ENCODE peak calls at places on chromosomes 11 and 22, in nine cellular contexts. X is sigmoid colon, H is transverse colon, Y is stomach, G is H1, I is esophagus muscularis mucosa, O is GM12878, U is upper lobe of left lung, V is K562. Q is an unnamed sample.

GRCh38 chr11:59106363-59107336 is at the start of gene FAM111B:
- DNase-seq in X (peak), H (peak), Y (peak), G (no peak), I (no peak), O (peak), U (peak), V (peak), Q (peak)

GRCh38 chr11:95134491-95134890 is 44.8 kb downstream of the ENDOD1 start:
- DNase-seq in X (no peak), H (no peak), Y (no peak), G (no peak), I (no peak), O (no peak), U (peak), V (no peak), Q (no peak)

GRCh38 chr11:68798221-68798813 is 43.4 kb downstream of the CPT1A start:
- DNase-seq in X (no peak), H (peak), Y (no peak), G (peak), I (no peak), O (no peak), U (no peak), V (peak), Q (no peak)

GRCh38 chr22:17243524-17243923 is 24.3 kb upstream of the ADA2 start:
- DNase-seq in X (no peak), H (peak), Y (no peak), G (no peak), I (no peak), O (peak), U (no peak), V (no peak), Q (no peak)

GRCh38 chr11:15837901-15838489 is 518.4 kb downstream of the SOX6 start:
- DNase-seq in X (no peak), H (no peak), Y (no peak), G (no peak), I (peak), O (no peak), U (no peak), V (no peak), Q (no peak)

GRCh38 chr22:29784451-29785361 is 17.5 kb downstream of the UQCR10 start:
- DNase-seq in X (no peak), H (no peak), Y (peak), G (no peak), I (no peak), O (no peak), U (no peak), V (no peak), Q (no peak)

GRCh38 chr22:37428649-37429586 is 1.6 kb upstream of the ELFN2 start:
- DNase-seq in X (no peak), H (peak), Y (peak), G (peak), I (no peak), O (no peak), U (no peak), V (peak), Q (no peak)

GRCh38 chr11:46504817-46505613 is 88.8 kb downstream of the AMBRA1 start:
- DNase-seq in X (no peak), H (no peak), Y (no peak), G (no peak), I (no peak), O (no peak), U (no peak), V (no peak), Q (no peak)

GRCh38 chr11:69470793-69471192 is 10.7 kb upstream of the LINC01488 start:
- DNase-seq in X (no peak), H (no peak), Y (no peak), G (no peak), I (no peak), O (no peak), U (peak), V (no peak), Q (no peak)

GRCh38 chr11:122334546-122335375 is 218.7 kb upstream of the BLID start:
- DNase-seq in X (no peak), H (no peak), Y (no peak), G (no peak), I (no peak), O (no peak), U (no peak), V (no peak), Q (no peak)

GRCh38 chr11:79264284-79264683 is 176.5 kb downstream of the TENM4 start:
- DNase-seq in X (no peak), H (no peak), Y (no peak), G (no peak), I (no peak), O (no peak), U (no peak), V (no peak), Q (no peak)

GRCh38 chr11:120525285-120526085 is 13.9 kb downstream of the GRIK4 start:
- DNase-seq in X (peak), H (peak), Y (no peak), G (no peak), I (no peak), O (no peak), U (no peak), V (no peak), Q (no peak)

GRCh38 chr22:45033136-45033535 is 23.3 kb upstream of the PHF21B start:
- DNase-seq in X (no peak), H (no peak), Y (no peak), G (no peak), I (no peak), O (no peak), U (no peak), V (no peak), Q (no peak)

GRCh38 chr11:2890466-2891241 is 5.1 kb upstream of the CDKN1C start:
- DNase-seq in X (peak), H (peak), Y (peak), G (no peak), I (no peak), O (no peak), U (peak), V (peak), Q (no peak)

GRCh38 chr22:45576273-45576625 is 73.6 kb downstream of the FBLN1 start:
- DNase-seq in X (no peak), H (no peak), Y (no peak), G (no peak), I (no peak), O (no peak), U (no peak), V (no peak), Q (no peak)

GRCh38 chr11:117421041-117421440 is 93.4 kb downstream of the CEP164 start:
- DNase-seq in X (peak), H (no peak), Y (peak), G (no peak), I (no peak), O (no peak), U (no peak), V (no peak), Q (no peak)

GRCh38 chr11:16030664-16031063 is 325.7 kb downstream of the SOX6 start:
- DNase-seq in X (no peak), H (no peak), Y (no peak), G (no peak), I (no peak), O (no peak), U (no peak), V (no peak), Q (no peak)

GRCh38 chr11:26042113-26042512 is 289.8 kb upstream of the ANO3 start:
- DNase-seq in X (no peak), H (no peak), Y (no peak), G (no peak), I (no peak), O (no peak), U (peak), V (no peak), Q (no peak)

GRCh38 chr22:40176921-40177737 is 596 bp upstream of the TNRC6B start:
- DNase-seq in X (no peak), H (peak), Y (peak), G (peak), I (no peak), O (peak), U (no peak), V (peak), Q (no peak)

GRCh38 chr11:72395993-72396392 is 38.3 kb downstream of the CLPB start:
- DNase-seq in X (no peak), H (no peak), Y (no peak), G (no peak), I (no peak), O (no peak), U (no peak), V (no peak), Q (no peak)

GRCh38 chr11:69160296-69161116 is 4.8 kb downstream of the SMIM38 start:
- DNase-seq in X (no peak), H (no peak), Y (no peak), G (no peak), I (no peak), O (no peak), U (no peak), V (peak), Q (no peak)

GRCh38 chr11:124943242-124943641 is 7.4 kb upstream of the HEPACAM start:
- DNase-seq in X (no peak), H (no peak), Y (no peak), G (no peak), I (no peak), O (no peak), U (no peak), V (no peak), Q (no peak)

GRCh38 chr11:119529936-119530335 is 107.0 kb upstream of the THY1 start:
- DNase-seq in X (no peak), H (no peak), Y (no peak), G (no peak), I (no peak), O (no peak), U (no peak), V (no peak), Q (peak)

GRCh38 chr22:44309137-44309536 is 3.6 kb downstream of the SHISAL1 start:
- DNase-seq in X (peak), H (peak), Y (no peak), G (no peak), I (no peak), O (no peak), U (no peak), V (no peak), Q (peak)

GRCh38 chr11:48129697-48130395 is 86.8 kb upstream of the OR4B1 start:
- DNase-seq in X (no peak), H (no peak), Y (no peak), G (no peak), I (no peak), O (no peak), U (no peak), V (no peak), Q (no peak)

GRCh38 chr11:959027-959426 is 33.4 kb downstream of the AP2A2 start:
- DNase-seq in X (no peak), H (no peak), Y (no peak), G (no peak), I (no peak), O (no peak), U (peak), V (no peak), Q (no peak)

GRCh38 chr11:959608-960007 is 33.9 kb downstream of the AP2A2 start:
- DNase-seq in X (no peak), H (no peak), Y (no peak), G (no peak), I (no peak), O (no peak), U (no peak), V (no peak), Q (no peak)

GRCh38 chr11:955154-956049 is 29.7 kb downstream of the AP2A2 start:
- DNase-seq in X (no peak), H (peak), Y (no peak), G (no peak), I (no peak), O (no peak), U (no peak), V (no peak), Q (no peak)

GRCh38 chr11:958101-958500 is 32.4 kb downstream of the AP2A2 start:
- DNase-seq in X (no peak), H (no peak), Y (no peak), G (no peak), I (no peak), O (no peak), U (no peak), V (no peak), Q (no peak)

GRCh38 chr11:957201-957920 is 31.7 kb downstream of the AP2A2 start:
- DNase-seq in X (no peak), H (no peak), Y (no peak), G (no peak), I (no peak), O (no peak), U (no peak), V (no peak), Q (no peak)
- TF ChIP-seq POLR2AphosphoS5 in X (no peak), H (no peak), Y (no peak), G (no peak), I (no peak), O (no peak), U (no peak), V (no peak), Q (no peak)

GRCh38 chr11:75432911-75433321 is at the start of gene KLHL35:
- DNase-seq in X (no peak), H (no peak), Y (no peak), G (no peak), I (no peak), O (no peak), U (no peak), V (peak), Q (no peak)
- TF ChIP-seq EP300 in X (no peak), H (no peak), Y (no peak), G (no peak), I (no peak), O (no peak), U (no peak), V (no peak), Q (no peak)

GRCh38 chr22:50627914-50628542 is at the start of gene ARSA:
- DNase-seq in X (peak), H (peak), Y (peak), G (no peak), I (no peak), O (peak), U (peak), V (peak), Q (peak)
- TF ChIP-seq POLR2AphosphoS5 in X (peak), H (peak), Y (peak), G (no peak), I (peak), O (no peak), U (peak), V (no peak), Q (no peak)

DNA sequence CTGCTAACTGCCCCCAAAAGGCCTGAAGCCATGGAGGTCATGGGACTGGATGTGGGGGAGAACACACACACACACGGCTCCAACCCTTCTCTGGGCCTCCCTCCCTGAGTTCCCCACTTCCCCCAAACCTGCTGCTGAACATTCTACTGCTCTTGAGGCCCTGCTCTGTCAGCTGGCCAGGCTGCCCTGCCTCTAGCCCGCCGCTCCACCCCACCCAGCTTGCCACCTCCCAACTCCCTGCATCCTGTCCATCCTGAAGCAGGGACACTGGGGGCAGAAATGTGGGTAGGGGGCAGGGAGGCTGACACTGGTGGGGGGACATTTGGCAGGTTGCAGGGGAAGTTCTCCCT is 1.0 kb downstream of the KCNJ4 start:
- DNase-seq in X (no peak), H (no peak), Y (no peak), G (no peak), I (no peak), O (no peak), U (no peak), V (no peak), Q (no peak)
- TF ChIP-seq EP300 in X (no peak), H (no peak), Y (no peak), G (no peak), I (no peak), O (no peak), U (no peak), V (no peak), Q (no peak)